ENCODE peak calls at places on chromosomes 11 and 22, in eight cellular contexts. R, I, Z, S, D, L, Q and P are unnamed samples.

GRCh38 chr11:24932110-24933000 is 435.5 kb downstream of the LUZP2 start:
- DNase-seq in L (no peak), R (no peak), I (no peak), S (no peak), Z (no peak), D (no peak), Q (no peak), P (no peak)

GRCh38 chr11:120660024-120660565 is 148.5 kb downstream of the GRIK4 start:
- DNase-seq in I (no peak), S (no peak), D (peak; percentile 47), Q (peak; percentile 29), R (no peak), L (no peak), Z (no peak), P (no peak)

GRCh38 chr11:86941077-86941870 is 13.9 kb downstream of the FZD4 start:
- DNase-seq in D (no peak), Q (no peak), R (no peak), I (no peak), S (no peak), Z (no peak), L (no peak), P (no peak)

GRCh38 chr11:104956528-104956927 is 11.8 kb downstream of the CASP4 start:
- DNase-seq in L (no peak), Z (no peak), S (no peak), D (no peak), R (no peak), I (no peak), Q (no peak), P (no peak)

GRCh38 chr11:61018059-61018458 is 46.6 kb downstream of the CD6 start:
- DNase-seq in R (no peak), Z (no peak), I (no peak), Q (no peak), L (no peak), D (no peak), S (no peak), P (no peak)

GRCh38 chr22:42156121-42156520 is 25.5 kb upstream of the CYP2D6 start:
- DNase-seq in R (no peak), L (no peak), D (no peak), S (no peak), Q (no peak), I (no peak), Z (no peak), P (no peak)

GRCh38 chr11:2517386-2518064 is 72.7 kb downstream of the KCNQ1 start:
- DNase-seq in L (no peak), R (no peak), Q (peak; percentile 16), Z (no peak), S (no peak), D (no peak), I (no peak), P (peak; percentile 4)

GRCh38 chr11:134951305-134951700 is 539.3 kb upstream of the B3GAT1 start:
- DNase-seq in Q (no peak), Z (no peak), S (no peak), I (no peak), D (no peak), R (no peak), L (peak; percentile 59), P (peak; percentile 56)

GRCh38 chr11:119056397-119056999 is 507 bp downstream of the HYOU1 start:
- DNase-seq in Q (peak; percentile 62), D (peak; percentile 64), S (no peak), Z (peak; percentile 19), R (peak; percentile 44), I (peak; percentile 66), L (no peak), P (no peak)

GRCh38 chr11:111633756-111634362 is 31.6 kb downstream of the SIK2 start:
- DNase-seq in L (no peak), S (no peak), Z (no peak), Q (no peak), D (no peak), R (no peak), I (no peak), P (no peak)

GRCh38 chr11:117468888-117469287 is 141.2 kb downstream of the CEP164 start:
- DNase-seq in Z (no peak), R (no peak), D (no peak), S (no peak), Q (no peak), I (no peak), L (no peak), P (no peak)

GRCh38 chr22:23534851-23535717 is 45.0 kb downstream of the IGLL1 start:
- DNase-seq in S (no peak), I (no peak), Q (no peak), Z (no peak), D (no peak), R (no peak), L (no peak), P (no peak)